ENCODE peak calls at places on chromosomes 16 and 17, in ten cellular contexts. U, S, W, J, N, F, G, D, Q and C are unnamed samples.

GRCh38 chr16:67415872-67416793 is at the start of gene ZDHHC1:
- DNase-seq in U (no peak), S (peak; percentile 50), W (peak; percentile 78), J (no peak), N (no peak), F (peak; percentile 96), G (peak; percentile 76), D (peak; percentile 87), Q (no peak), C (no peak)

GRCh38 chr17:4711671-4712111 is 1.3 kb downstream of the ARRB2 start:
- DNase-seq in U (no peak), S (no peak), W (no peak), J (no peak), N (peak; percentile 59), F (no peak), G (peak; percentile 94), D (peak; percentile 70), Q (no peak), C (no peak)

GRCh38 chr16:27359051-27359450 is 42.9 kb upstream of the IL21R start:
- DNase-seq in U (no peak), S (no peak), W (no peak), J (no peak), N (no peak), F (no peak), G (no peak), D (no peak), Q (no peak), C (no peak)

GRCh38 chr17:69672924-69673323 is 258.4 kb downstream of the MAP2K6 start:
- DNase-seq in U (no peak), S (no peak), W (peak; percentile 33), J (no peak), N (no peak), F (no peak), G (no peak), D (no peak), Q (no peak), C (peak; percentile 31)

GRCh38 chr17:21368545-21369246 is 7.5 kb upstream of the KCNJ12 start:
- DNase-seq in U (no peak), S (no peak), W (no peak), J (no peak), N (no peak), F (no peak), G (no peak), D (no peak), Q (no peak), C (no peak)

GRCh38 chr16:9836118-9836736 is 346.0 kb downstream of the GRIN2A start:
- DNase-seq in U (peak; percentile 25), S (no peak), W (no peak), J (no peak), N (no peak), F (no peak), G (no peak), D (no peak), Q (no peak), C (no peak)

GRCh38 chr16:29974291-29975133 is 844 bp downstream of the TAOK2 start:
- DNase-seq in U (peak; percentile 49), S (no peak), W (no peak), J (no peak), N (no peak), F (peak; percentile 56), G (peak; percentile 53), D (peak; percentile 61), Q (no peak), C (no peak)

GRCh38 chr16:27377666-27378485 is 24.1 kb upstream of the IL21R start:
- DNase-seq in U (no peak), S (no peak), W (no peak), J (no peak), N (no peak), F (no peak), G (no peak), D (no peak), Q (no peak), C (no peak)

GRCh38 chr17:64410750-64411490 is 20.3 kb upstream of the PECAM1 start:
- DNase-seq in U (no peak), S (no peak), W (no peak), J (no peak), N (no peak), F (no peak), G (no peak), D (no peak), Q (no peak), C (no peak)

GRCh38 chr17:64413505-64413904 is 22.8 kb upstream of the PECAM1 start:
- DNase-seq in U (no peak), S (no peak), W (no peak), J (no peak), N (no peak), F (no peak), G (no peak), D (no peak), Q (no peak), C (no peak)

GRCh38 chr17:64406321-64407200 is 15.9 kb upstream of the PECAM1 start:
- DNase-seq in U (peak; percentile 86), S (no peak), W (peak; percentile 50), J (no peak), N (no peak), F (no peak), G (no peak), D (no peak), Q (no peak), C (no peak)

GRCh38 chr17:64412944-64413381 is 22.3 kb upstream of the PECAM1 start:
- DNase-seq in U (no peak), S (no peak), W (no peak), J (no peak), N (no peak), F (no peak), G (no peak), D (no peak), Q (no peak), C (no peak)

DNA sequence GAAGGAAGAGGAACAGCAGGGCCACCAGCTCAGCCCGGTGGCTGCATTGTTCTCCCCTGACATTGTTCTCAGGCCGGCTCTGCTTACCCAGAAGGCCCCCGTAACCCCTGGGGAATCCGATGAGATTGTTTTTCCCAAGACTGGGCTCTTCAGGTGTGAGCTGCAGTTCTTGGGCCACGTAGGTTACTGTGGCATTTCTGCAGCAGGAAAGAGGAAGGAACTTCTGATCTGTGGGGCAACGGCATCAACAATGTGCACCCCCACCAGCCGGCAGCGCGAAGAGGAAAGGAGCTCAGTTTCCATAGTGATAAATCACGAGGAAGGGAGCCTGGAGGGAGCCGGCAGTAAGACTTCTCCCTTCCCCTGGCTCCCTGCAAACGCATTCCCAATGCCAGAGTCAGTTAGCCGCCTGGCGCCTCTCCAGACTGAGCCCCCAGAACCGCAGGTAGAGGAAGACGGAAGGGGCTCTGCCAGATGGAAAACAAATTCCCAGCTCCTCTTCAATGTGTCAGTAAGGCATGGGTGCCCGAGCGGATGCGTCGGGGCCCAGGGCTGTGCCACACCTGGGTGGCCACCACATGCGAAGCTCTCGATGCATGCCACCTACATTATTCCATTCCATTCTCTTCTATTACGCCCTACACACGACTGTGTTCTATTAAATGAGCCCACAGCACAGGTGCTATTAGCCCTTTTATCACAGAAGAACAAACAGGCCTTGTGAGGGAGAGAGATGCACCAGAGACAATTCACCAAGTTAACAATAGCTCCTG is 21.5 kb upstream of the PECAM1 start:
- DNase-seq in U (no peak), S (no peak), W (no peak), J (no peak), N (peak; percentile 43), F (no peak), G (peak; percentile 72), D (peak; percentile 65), Q (no peak), C (no peak)
- H3K4me3 ChIP-seq in U (no peak overlapping the region), S (no peak overlapping the region), W (no peak overlapping the region), J (no peak overlapping the region), N (no peak overlapping the region), F (no peak overlapping the region), G (peak overlapping the region; percentile 31), D (peak overlapping the region; percentile 34), Q (no peak overlapping the region), C (no peak overlapping the region)

GRCh38 chr17:56914641-56915263 is 903 bp upstream of the TRIM25 start:
- DNase-seq in U (peak; percentile 39), S (no peak), W (peak; percentile 17), J (no peak), N (no peak), F (no peak), G (no peak), D (no peak), Q (no peak), C (no peak)

GRCh38 chr17:56910509-56911235 is 3.2 kb downstream of the TRIM25 start:
- DNase-seq in U (no peak), S (no peak), W (no peak), J (no peak), N (no peak), F (no peak), G (no peak), D (no peak), Q (no peak), C (no peak)

GRCh38 chr17:56912105-56912999 is 1.5 kb downstream of the TRIM25 start:
- DNase-seq in U (peak; percentile 41), S (no peak), W (no peak), J (no peak), N (peak; percentile 81), F (no peak), G (peak; percentile 91), D (peak; percentile 87), Q (no peak), C (no peak)

GRCh38 chr17:56913867-56914640 is at the start of gene TRIM25:
- DNase-seq in U (peak; percentile 98), S (peak; percentile 82), W (peak; percentile 93), J (peak; percentile 85), N (peak; percentile 94), F (peak; percentile 99), G (peak; percentile 97), D (peak; percentile 93), Q (no peak), C (peak; percentile 36)

DNA sequence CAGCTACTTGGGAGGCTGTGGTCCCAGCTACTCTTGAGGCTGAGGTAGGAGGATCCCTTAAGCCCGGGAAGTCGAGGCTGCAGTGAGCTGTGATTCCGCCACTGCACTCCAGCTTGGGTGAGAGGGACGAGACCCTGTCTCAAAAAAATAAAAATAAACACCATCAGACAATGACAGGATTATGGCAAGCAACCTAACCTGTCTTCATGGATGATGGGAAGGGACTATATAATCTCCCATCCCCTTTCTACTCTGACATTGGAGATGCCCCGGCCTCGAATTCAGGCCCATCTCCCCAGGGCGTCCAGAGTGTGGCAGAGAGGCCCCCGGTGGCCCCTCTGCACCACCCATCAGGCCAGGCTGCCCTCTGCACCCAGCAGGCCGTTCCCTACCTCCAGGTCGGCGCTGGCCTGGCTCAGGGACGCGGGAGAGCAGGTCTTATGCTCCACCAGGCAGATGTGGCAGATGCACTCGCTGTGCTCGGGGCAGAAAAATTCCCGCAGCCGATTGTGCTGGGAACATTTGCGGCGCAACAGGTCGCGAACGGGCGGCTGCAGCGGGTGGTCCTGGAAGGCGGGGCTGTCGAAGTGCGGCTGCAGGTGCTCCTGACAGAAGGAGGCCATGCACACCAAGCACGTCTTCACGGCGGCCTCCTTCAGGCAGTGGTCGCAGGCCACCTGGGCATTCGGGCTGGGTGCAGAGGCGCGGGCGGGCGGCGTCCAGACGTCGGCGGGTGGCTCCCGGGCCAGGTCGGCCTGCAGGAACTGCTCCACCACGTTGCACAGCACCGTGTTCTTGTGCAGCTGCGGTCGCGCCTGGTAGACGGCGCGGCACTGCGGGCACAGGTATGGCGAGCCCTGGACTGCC is 616 bp downstream of the TRIM25 start:
- DNase-seq in U (peak; percentile 39), S (no peak), W (no peak), J (no peak), N (peak; percentile 19), F (peak; percentile 73), G (peak; percentile 62), D (no peak), Q (no peak), C (no peak)
- H3K4me3 ChIP-seq in U (peak overlapping the region; percentile 72), S (peak overlapping the region; percentile 99), W (peak overlapping the region; percentile 63), J (peak overlapping the region; percentile 94), N (peak overlapping the region; percentile 81), F (peak overlapping the region; percentile 84), G (peak overlapping the region; percentile 82), D (peak overlapping the region; percentile 81), Q (peak overlapping the region; percentile 73), C (peak overlapping the region; percentile 75)

DNA sequence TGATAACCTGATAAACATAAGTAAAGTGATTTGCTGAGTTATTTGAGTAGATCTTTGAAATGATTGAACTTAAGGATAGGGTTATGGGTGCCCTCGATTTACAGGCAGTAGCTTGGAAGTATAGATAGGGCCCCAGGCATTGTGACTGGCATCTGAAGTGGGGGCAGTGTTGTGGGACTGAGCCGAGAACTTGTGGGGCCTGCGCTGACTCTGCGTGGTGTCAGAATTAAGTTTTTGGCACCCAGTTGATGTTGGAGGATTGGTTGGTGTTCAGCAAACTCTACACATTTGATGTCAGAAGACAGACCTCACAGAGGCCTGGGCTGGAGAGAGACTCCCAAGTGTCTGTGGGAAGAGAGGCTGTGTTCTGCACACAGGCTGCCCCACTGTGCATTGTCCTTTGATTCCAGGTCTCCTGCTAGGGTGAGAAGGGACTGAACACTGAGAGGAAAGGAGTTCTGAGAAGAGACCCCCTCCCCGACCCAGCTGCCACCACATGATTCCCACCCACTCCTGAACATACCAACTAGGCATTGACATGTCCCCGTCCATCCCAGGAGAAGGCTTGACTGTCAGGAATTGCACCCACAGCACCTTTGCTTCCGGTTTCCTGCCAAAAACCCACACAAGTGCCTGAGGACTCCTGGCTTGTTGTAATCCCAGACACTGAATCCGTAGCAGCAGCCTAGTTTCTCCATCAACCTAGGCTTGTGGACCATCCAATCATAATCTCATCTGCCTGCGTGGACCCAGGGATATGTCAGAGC is 4.5 kb downstream of the ZNF267 start:
- DNase-seq in U (no peak), S (no peak), W (no peak), J (no peak), N (no peak), F (no peak), G (no peak), D (no peak), Q (no peak), C (no peak)
- H3K4me3 ChIP-seq in U (no peak overlapping the region), S (no peak overlapping the region), W (no peak overlapping the region), J (peak overlapping the region; percentile 6), N (no peak overlapping the region), F (no peak overlapping the region), G (no peak overlapping the region), D (no peak overlapping the region), Q (no peak overlapping the region), C (no peak overlapping the region)

GRCh38 chr17:82655523-82655922 is 7.3 kb upstream of the WDR45B start:
- DNase-seq in U (no peak), S (no peak), W (no peak), J (no peak), N (no peak), F (no peak), G (peak; percentile 53), D (peak; percentile 33), Q (no peak), C (no peak)

GRCh38 chr17:82653651-82654528 is 5.6 kb upstream of the WDR45B start:
- DNase-seq in U (no peak), S (no peak), W (no peak), J (no peak), N (no peak), F (no peak), G (peak; percentile 51), D (peak; percentile 47), Q (no peak), C (no peak)

GRCh38 chr17:82657926-82658325 is 9.7 kb upstream of the WDR45B start:
- DNase-seq in U (no peak), S (no peak), W (no peak), J (no peak), N (no peak), F (no peak), G (peak; percentile 40), D (peak; percentile 33), Q (no peak), C (no peak)

GRCh38 chr17:82656266-82656665 is 8.0 kb upstream of the WDR45B start:
- DNase-seq in U (no peak), S (no peak), W (no peak), J (no peak), N (no peak), F (no peak), G (peak; percentile 29), D (peak; percentile 11), Q (no peak), C (no peak)

DNA sequence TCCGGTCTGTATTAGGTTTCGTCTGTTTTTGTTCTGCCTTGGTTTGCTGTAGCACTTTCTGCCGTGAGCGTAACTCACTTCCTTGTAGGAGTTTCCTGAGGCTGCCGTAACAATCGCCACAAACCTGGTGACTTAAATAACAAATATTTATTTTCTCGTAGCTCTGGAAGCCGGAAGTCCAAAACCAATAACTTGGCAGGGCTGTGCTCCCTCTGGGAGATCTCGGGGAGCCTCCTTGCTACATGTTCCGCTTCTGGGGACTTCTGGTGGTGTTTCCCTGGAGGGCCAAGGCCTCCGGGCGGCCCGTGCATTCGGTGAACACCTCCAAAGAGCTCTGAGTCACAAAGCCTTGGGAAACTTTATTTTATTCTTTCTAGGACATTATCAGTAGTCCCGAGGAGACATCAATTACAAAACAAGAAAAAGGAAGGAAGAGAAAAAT is 6.8 kb upstream of the WDR45B start:
- DNase-seq in U (no peak), S (no peak), W (peak; percentile 48), J (no peak), N (no peak), F (no peak), G (peak; percentile 20), D (peak; percentile 31), Q (no peak), C (no peak)
- H3K4me3 ChIP-seq in U (no peak overlapping the region), S (no peak overlapping the region), W (no peak overlapping the region), J (no peak overlapping the region), N (no peak overlapping the region), F (no peak overlapping the region), G (no peak overlapping the region), D (no peak overlapping the region), Q (no peak overlapping the region), C (no peak overlapping the region)